ENCODE peak calls at places on chromosomes 2 and 18, in eight cellular contexts. V is WERI-Rb-1; O is HT1080; L is NT2/D1; H is stimulated activated CD8-positive, alpha-beta memory T cell treated with anti-CD3 and anti-CD28 coated beads, Interleukin-4, amount 100 ng/mL, for 1 hour; X is left lobe of liver; N is upper lobe of right lung; G is bronchial epithelial cell. Z is an unnamed sample.

GRCh38 chr2:106075038-106075437 is 119.1 kb downstream of the UXS1 start:
- DNase-seq in X (no peak), G (no peak), O (no peak), L (no peak), V (no peak), H (no peak), N (no peak), Z (no peak)

GRCh38 chr2:113233593-113234550 is 44.8 kb downstream of the PAX8 start:
- DNase-seq in L (no peak), O (peak; percentile 34), X (no peak), V (no peak), G (peak; percentile 45), N (no peak), H (no peak), Z (no peak)

GRCh38 chr2:207274541-207274940 is 108.8 kb upstream of the KLF7 start:
- DNase-seq in L (no peak), N (no peak), X (no peak), O (no peak), V (no peak), G (no peak), H (no peak), Z (no peak)

GRCh38 chr2:170086751-170087150 is 91.2 kb upstream of the MYO3B start:
- DNase-seq in O (no peak), G (no peak), V (no peak), N (no peak), X (no peak), L (no peak), H (no peak), Z (no peak)

GRCh38 chr2:98615481-98615880 is 7.1 kb downstream of the UNC50 start:
- DNase-seq in H (no peak), G (no peak), V (no peak), L (no peak), O (no peak), N (no peak), X (no peak), Z (no peak)

GRCh38 chr2:189293164-189293563 is 113.6 kb upstream of the COL5A2 start:
- DNase-seq in L (no peak), X (no peak), O (no peak), H (no peak), V (no peak), G (no peak), N (no peak), Z (no peak)

GRCh38 chr2:191571163-191571769 is 106.7 kb upstream of the NABP1 start:
- DNase-seq in G (peak; percentile 66), O (peak; percentile 82), V (no peak), N (no peak), X (no peak), L (no peak), H (no peak), Z (no peak)

GRCh38 chr18:10284571-10285282 is 169.7 kb upstream of the APCDD1 start:
- DNase-seq in L (no peak), H (no peak), X (no peak), O (no peak), N (no peak), V (no peak), G (no peak), Z (no peak)

GRCh38 chr2:124310671-124311070 is 285.6 kb downstream of the CNTNAP5 start:
- DNase-seq in L (no peak), V (no peak), X (no peak), H (no peak), O (no peak), G (no peak), N (no peak), Z (no peak)

GRCh38 chr2:232573821-232574435 is 23.4 kb downstream of the EIF4E2 start:
- DNase-seq in G (no peak), H (no peak), V (no peak), N (no peak), L (no peak), X (no peak), O (no peak), Z (no peak)

GRCh38 chr2:28206786-28207185 is 185.9 kb upstream of the FOSL2 start:
- DNase-seq in L (no peak), G (no peak), X (no peak), O (no peak), H (no peak), N (no peak), V (no peak), Z (no peak)

GRCh38 chr2:202339052-202339870 is 36.9 kb upstream of the BMPR2 start:
- DNase-seq in X (no peak), N (no peak), G (peak; percentile 91), V (no peak), L (no peak), H (no peak), O (peak; percentile 66), Z (no peak)

GRCh38 chr2:27701676-27702075 is 38.0 kb downstream of the SLC4A1AP start:
- DNase-seq in V (no peak), H (no peak), O (no peak), N (peak; percentile 91), L (no peak), G (no peak), X (peak; percentile 70), Z (no peak)

GRCh38 chr2:238099709-238100048 is 461 bp upstream of the ESPNL start:
- DNase-seq in N (peak; percentile 57), X (peak; percentile 49), V (no peak), G (no peak), O (no peak), L (no peak), H (no peak), Z (no peak)

GRCh38 chr2:2671826-2672225 is 340.8 kb upstream of the MYT1L start:
- DNase-seq in N (no peak), V (no peak), H (no peak), X (no peak), L (no peak), O (no peak), G (no peak), Z (peak; percentile 34)

GRCh38 chr2:16223071-16223470 is 282.7 kb downstream of the MYCN start:
- DNase-seq in X (no peak), O (no peak), G (no peak), N (no peak), V (no peak), L (no peak), H (no peak), Z (no peak)

GRCh38 chr2:138452324-138452723 is 49.2 kb upstream of the SPOPL start:
- DNase-seq in N (no peak), G (no peak), O (no peak), H (no peak), V (no peak), X (no peak), L (no peak), Z (no peak)

GRCh38 chr18:50161806-50162205 is 33.1 kb downstream of the MYO5B start:
- DNase-seq in H (no peak), G (peak; percentile 84), N (no peak), V (no peak), L (no peak), X (no peak), O (no peak), Z (no peak)

GRCh38 chr2:215848679-215849078 is 164.7 kb downstream of the MREG start:
- DNase-seq in N (no peak), X (no peak), G (no peak), H (no peak), V (no peak), L (no peak), O (no peak), Z (no peak)

GRCh38 chr18:58852629-58853028 is 12.0 kb upstream of the ZNF532 start:
- DNase-seq in H (no peak), O (no peak), G (no peak), L (no peak), X (no peak), N (no peak), V (no peak), Z (no peak)

GRCh38 chr2:71072492-71072891 is 4.0 kb downstream of the NAGK start:
- DNase-seq in V (no peak), H (no peak), O (no peak), G (no peak), L (no peak), X (no peak), N (no peak), Z (no peak)

GRCh38 chr2:16201876-16202642 is 261.7 kb downstream of the MYCN start:
- DNase-seq in G (peak; percentile 75), X (no peak), V (no peak), L (no peak), N (no peak), H (no peak), O (peak; percentile 39), Z (no peak)

GRCh38 chr18:55795101-55795669 is 207.2 kb upstream of the TCF4 start:
- DNase-seq in X (no peak), O (no peak), L (no peak), H (no peak), N (no peak), G (no peak), V (no peak), Z (no peak)

GRCh38 chr2:74383254-74383653 is 3.1 kb upstream of the DCTN1 start:
- DNase-seq in L (no peak), V (no peak), G (peak; percentile 34), N (no peak), O (no peak), X (peak; percentile 61), H (no peak), Z (no peak)

GRCh38 chr18:23144628-23145027 is 9.3 kb downstream of the CABLES1 start:
- DNase-seq in X (no peak), H (no peak), L (no peak), N (no peak), V (no peak), O (no peak), G (no peak), Z (no peak)

GRCh38 chr2:38648107-38648761 is 17.7 kb upstream of the GALM start:
- DNase-seq in G (peak; percentile 70), L (no peak), H (no peak), O (peak; percentile 55), X (no peak), V (no peak), N (no peak), Z (no peak)

GRCh38 chr2:235570256-235570655 is 76.4 kb downstream of the AGAP1 start:
- DNase-seq in G (no peak), L (no peak), V (no peak), X (no peak), H (no peak), N (no peak), O (no peak), Z (no peak)

GRCh38 chr2:61694312-61695274 is 156.4 kb upstream of the XPO1 start:
- DNase-seq in H (peak; percentile 73), L (peak; percentile 88), O (peak; percentile 22), V (peak; percentile 80), X (peak; percentile 96), N (peak; percentile 98), G (peak; percentile 66), Z (peak; percentile 92)

GRCh38 chr2:7792031-7792651 is 874.9 kb downstream of the RNF144A start:
- DNase-seq in N (no peak), O (no peak), X (peak; percentile 85), H (no peak), G (no peak), V (no peak), L (no peak), Z (no peak)

GRCh38 chr2:36729067-36729466 is 32.6 kb downstream of the VIT start:
- DNase-seq in O (no peak), N (no peak), H (no peak), X (no peak), L (no peak), G (no peak), V (no peak), Z (no peak)

Z was measured in anterior cingulate cortex.